ENCODE peak calls at places on chromosomes 6 and 20, in five cellular contexts. One of them, this sample, is unnamed.

GRCh38 chr6:143745160-143746133 is 67.7 kb downstream of the PHACTR2 start:
- DNase-seq in CD4-positive, alpha-beta T cell: no peak
- DNase-seq in left lung: peak; percentile 65
- DNase-seq in PC-3: peak; percentile 48
- DNase-seq in fibroblast of the aortic adventitia: peak; percentile 67
- DNase-seq in this sample: peak; percentile 69

GRCh38 chr6:20197251-20197650 is 15.0 kb downstream of the MBOAT1 start:
- DNase-seq in left lung: no peak
- DNase-seq in PC-3: no peak
- DNase-seq in CD4-positive, alpha-beta T cell: no peak
- DNase-seq in fibroblast of the aortic adventitia: no peak
- DNase-seq in this sample: no peak

GRCh38 chr6:109759098-109759855 is 68.2 kb downstream of the FIG4 start:
- DNase-seq in PC-3: no peak
- DNase-seq in left lung: no peak
- DNase-seq in CD4-positive, alpha-beta T cell: no peak
- DNase-seq in fibroblast of the aortic adventitia: no peak
- DNase-seq in this sample: no peak

GRCh38 chr20:33072362-33072761 is 7.1 kb upstream of the BPIFB4 start:
- DNase-seq in left lung: no peak
- DNase-seq in CD4-positive, alpha-beta T cell: no peak
- DNase-seq in fibroblast of the aortic adventitia: no peak
- DNase-seq in PC-3: no peak
- DNase-seq in this sample: no peak

GRCh38 chr6:139776051-139776450 is 401.6 kb upstream of the CITED2 start:
- DNase-seq in fibroblast of the aortic adventitia: no peak
- DNase-seq in left lung: no peak
- DNase-seq in CD4-positive, alpha-beta T cell: no peak
- DNase-seq in PC-3: no peak
- DNase-seq in this sample: no peak

GRCh38 chr20:48795732-48796131 is 32.1 kb downstream of the PREX1 start:
- DNase-seq in left lung: no peak
- DNase-seq in PC-3: no peak
- DNase-seq in CD4-positive, alpha-beta T cell: no peak
- DNase-seq in fibroblast of the aortic adventitia: peak; percentile 25
- DNase-seq in this sample: no peak

GRCh38 chr6:130779658-130780033 is 47.6 kb upstream of the SMLR1 start:
- DNase-seq in CD4-positive, alpha-beta T cell: no peak
- DNase-seq in fibroblast of the aortic adventitia: peak; percentile 64
- DNase-seq in PC-3: no peak
- DNase-seq in left lung: no peak
- DNase-seq in this sample: no peak

GRCh38 chr6:36350681-36351091 is 14.0 kb upstream of the BNIP5 start:
- DNase-seq in left lung: peak; percentile 59
- DNase-seq in fibroblast of the aortic adventitia: peak; percentile 98
- DNase-seq in CD4-positive, alpha-beta T cell: no peak
- DNase-seq in PC-3: no peak
- DNase-seq in this sample: no peak

GRCh38 chr6:40894962-40895799 is 143.8 kb downstream of the UNC5CL start:
- DNase-seq in PC-3: peak; percentile 74
- DNase-seq in fibroblast of the aortic adventitia: peak; percentile 44
- DNase-seq in left lung: peak; percentile 53
- DNase-seq in CD4-positive, alpha-beta T cell: no peak
- DNase-seq in this sample: peak; percentile 56

GRCh38 chr6:73631849-73632248 is 21.9 kb downstream of the SLC17A5 start:
- DNase-seq in fibroblast of the aortic adventitia: no peak
- DNase-seq in left lung: no peak
- DNase-seq in PC-3: peak; percentile 10
- DNase-seq in CD4-positive, alpha-beta T cell: no peak
- DNase-seq in this sample: no peak

GRCh38 chr20:5354871-5355270 is 38.1 kb upstream of the PROKR2 start:
- DNase-seq in fibroblast of the aortic adventitia: no peak
- DNase-seq in left lung: no peak
- DNase-seq in PC-3: no peak
- DNase-seq in CD4-positive, alpha-beta T cell: no peak
- DNase-seq in this sample: no peak

GRCh38 chr6:32668226-32668747 is 1.8 kb upstream of the HLA-DQB1 start:
- DNase-seq in PC-3: peak; percentile 74
- DNase-seq in left lung: peak; percentile 60
- DNase-seq in fibroblast of the aortic adventitia: peak; percentile 6
- DNase-seq in CD4-positive, alpha-beta T cell: peak; percentile 37
- DNase-seq in this sample: peak; percentile 41

GRCh38 chr20:24102749-24103148 is 114.2 kb upstream of the GGTLC1 start:
- DNase-seq in PC-3: peak; percentile 76
- DNase-seq in fibroblast of the aortic adventitia: peak; percentile 46
- DNase-seq in left lung: no peak
- DNase-seq in CD4-positive, alpha-beta T cell: no peak
- DNase-seq in this sample: no peak

GRCh38 chr6:24901698-24902328 is 33.9 kb downstream of the RIPOR2 start:
- DNase-seq in PC-3: no peak
- DNase-seq in left lung: no peak
- DNase-seq in CD4-positive, alpha-beta T cell: no peak
- DNase-seq in fibroblast of the aortic adventitia: no peak
- DNase-seq in this sample: no peak

GRCh38 chr6:37628611-37629320 is 68.9 kb downstream of the MDGA1 start:
- DNase-seq in left lung: no peak
- DNase-seq in PC-3: peak; percentile 15
- DNase-seq in CD4-positive, alpha-beta T cell: no peak
- DNase-seq in fibroblast of the aortic adventitia: peak; percentile 60
- DNase-seq in this sample: no peak

GRCh38 chr6:158780963-158781691 is 38.0 kb downstream of the EZR start:
- DNase-seq in PC-3: peak; percentile 83
- DNase-seq in left lung: peak; percentile 59
- DNase-seq in CD4-positive, alpha-beta T cell: no peak
- DNase-seq in fibroblast of the aortic adventitia: no peak
- DNase-seq in this sample: peak; percentile 44

GRCh38 chr20:54208492-54209044 is 681 bp downstream of the PFDN4 start:
- DNase-seq in fibroblast of the aortic adventitia: peak; percentile 55
- DNase-seq in CD4-positive, alpha-beta T cell: no peak
- DNase-seq in left lung: no peak
- DNase-seq in PC-3: peak; percentile 59
- DNase-seq in this sample: no peak

GRCh38 chr6:11067348-11067747 is 23.2 kb upstream of the ELOVL2 start:
- DNase-seq in left lung: no peak
- DNase-seq in CD4-positive, alpha-beta T cell: no peak
- DNase-seq in fibroblast of the aortic adventitia: no peak
- DNase-seq in PC-3: no peak
- DNase-seq in this sample: no peak

GRCh38 chr20:54433653-54434052 is 41.7 kb upstream of the DOK5 start:
- DNase-seq in PC-3: no peak
- DNase-seq in CD4-positive, alpha-beta T cell: no peak
- DNase-seq in left lung: peak; percentile 60
- DNase-seq in fibroblast of the aortic adventitia: no peak
- DNase-seq in this sample: no peak

GRCh38 chr6:29527564-29527963 is 32.0 kb downstream of the UBD start:
- DNase-seq in fibroblast of the aortic adventitia: no peak
- DNase-seq in left lung: no peak
- DNase-seq in CD4-positive, alpha-beta T cell: no peak
- DNase-seq in PC-3: no peak
- DNase-seq in this sample: no peak

GRCh38 chr20:60921021-60921622 is 330.9 kb upstream of the CDH4 start:
- DNase-seq in CD4-positive, alpha-beta T cell: no peak
- DNase-seq in fibroblast of the aortic adventitia: no peak
- DNase-seq in PC-3: no peak
- DNase-seq in left lung: no peak
- DNase-seq in this sample: peak; percentile 46

DNA sequence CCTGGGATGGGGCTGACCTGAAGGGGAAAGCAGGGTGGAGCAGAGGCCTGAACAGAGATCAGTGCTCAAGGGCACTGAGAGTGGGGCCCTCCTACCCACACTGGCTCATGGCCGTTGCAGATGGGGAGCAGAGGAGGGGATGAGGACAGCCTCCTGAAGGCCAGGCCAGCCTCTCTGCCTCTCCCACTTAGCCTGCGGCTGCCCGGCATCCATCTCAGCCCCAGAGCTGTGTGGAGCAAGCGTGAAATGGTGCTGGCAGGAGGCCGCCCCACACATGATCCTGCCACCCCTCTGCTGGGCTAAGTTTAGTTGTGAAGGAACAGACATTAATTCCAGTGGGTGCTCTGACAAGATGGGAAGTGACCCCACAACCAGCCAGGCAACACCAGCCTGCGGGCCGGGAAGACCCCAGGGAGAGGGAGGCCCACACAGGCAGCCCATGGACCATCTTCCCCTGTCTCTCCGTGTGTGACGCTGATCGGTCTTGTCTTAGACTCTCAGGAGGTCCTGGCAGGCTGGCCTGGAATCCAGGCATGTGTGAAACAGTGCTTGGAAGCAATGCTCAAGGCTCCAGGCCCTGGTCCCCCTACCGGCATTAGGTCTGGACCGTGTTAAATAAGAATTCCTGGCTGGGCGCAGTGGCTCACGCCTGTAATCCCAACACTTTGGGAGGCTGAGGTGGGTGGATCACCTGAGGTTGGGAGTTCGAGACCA is 13.3 kb downstream of the IP6K3 start:
- DNase-seq in CD4-positive, alpha-beta T cell: no peak
- DNase-seq in PC-3: no peak
- DNase-seq in left lung: no peak
- DNase-seq in fibroblast of the aortic adventitia: no peak
- DNase-seq in this sample: no peak
- TF ChIP-seq CTCF in CD4-positive, alpha-beta T cell: no peak
- TF ChIP-seq CTCF in PC-3: no peak
- TF ChIP-seq CTCF in left lung: no peak
- TF ChIP-seq CTCF in fibroblast of the aortic adventitia: no peak
- TF ChIP-seq CTCF in this sample: no peak

GRCh38 chr20:47701612-47702011 is 83.7 kb downstream of the SULF2 start:
- DNase-seq in fibroblast of the aortic adventitia: no peak
- DNase-seq in PC-3: no peak
- DNase-seq in CD4-positive, alpha-beta T cell: no peak
- DNase-seq in left lung: no peak
- DNase-seq in this sample: no peak

GRCh38 chr20:47703748-47704147 is 81.5 kb downstream of the SULF2 start:
- DNase-seq in CD4-positive, alpha-beta T cell: no peak
- DNase-seq in PC-3: no peak
- DNase-seq in left lung: no peak
- DNase-seq in fibroblast of the aortic adventitia: peak; percentile 19
- DNase-seq in this sample: no peak

GRCh38 chr20:47706345-47706744 is 78.9 kb downstream of the SULF2 start:
- DNase-seq in fibroblast of the aortic adventitia: no peak
- DNase-seq in left lung: no peak
- DNase-seq in PC-3: no peak
- DNase-seq in CD4-positive, alpha-beta T cell: no peak
- DNase-seq in this sample: no peak

GRCh38 chr20:47705497-47705856 is 79.8 kb downstream of the SULF2 start:
- DNase-seq in left lung: no peak
- DNase-seq in CD4-positive, alpha-beta T cell: no peak
- DNase-seq in fibroblast of the aortic adventitia: no peak
- DNase-seq in PC-3: no peak
- DNase-seq in this sample: no peak

DNA sequence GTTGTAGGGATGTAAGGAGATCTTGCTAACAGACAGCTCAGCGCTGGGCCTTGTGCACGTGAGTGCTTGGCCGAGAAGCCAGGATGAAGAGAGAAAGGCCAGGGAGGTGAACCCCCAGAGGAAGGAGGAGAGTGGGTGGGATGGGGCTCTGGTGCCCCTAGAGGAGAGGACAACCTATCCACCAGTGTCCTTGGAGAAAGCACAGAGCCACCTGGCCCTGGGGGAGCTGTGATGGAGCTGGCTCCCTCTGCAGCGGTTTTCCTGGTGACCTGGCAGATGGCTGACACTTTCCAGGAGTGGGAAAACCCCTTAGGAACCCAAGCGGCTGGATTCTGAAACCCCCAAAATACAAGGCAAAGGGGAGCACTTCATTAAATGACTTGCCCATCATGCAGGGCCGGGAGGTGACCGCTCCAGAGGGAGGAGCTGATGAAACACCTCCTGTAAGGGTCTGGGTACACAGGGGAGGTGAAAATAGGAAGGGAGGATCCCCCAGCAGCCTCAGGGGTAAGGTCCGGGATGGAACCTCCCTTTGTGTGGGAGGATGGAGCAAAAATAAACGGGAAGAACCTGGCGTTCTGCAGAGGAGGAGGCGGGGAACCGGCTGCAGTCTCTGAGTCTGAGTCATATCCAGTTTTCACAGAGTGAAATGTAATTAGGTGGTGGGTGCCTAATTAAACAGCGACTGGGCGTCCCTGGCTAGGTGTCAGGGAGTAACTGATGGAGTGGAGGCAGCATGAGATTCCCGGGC is 80.4 kb downstream of the SULF2 start:
- DNase-seq in PC-3: no peak
- DNase-seq in left lung: no peak
- DNase-seq in CD4-positive, alpha-beta T cell: no peak
- DNase-seq in fibroblast of the aortic adventitia: no peak
- DNase-seq in this sample: no peak
- TF ChIP-seq CTCF in PC-3: no peak
- TF ChIP-seq CTCF in left lung: no peak
- TF ChIP-seq CTCF in CD4-positive, alpha-beta T cell: no peak
- TF ChIP-seq CTCF in fibroblast of the aortic adventitia: no peak
- TF ChIP-seq CTCF in this sample: no peak

GRCh38 chr20:63007472-63007721 is 633 bp upstream of the BHLHE23 start:
- DNase-seq in left lung: no peak
- DNase-seq in CD4-positive, alpha-beta T cell: no peak
- DNase-seq in PC-3: no peak
- DNase-seq in fibroblast of the aortic adventitia: no peak
- DNase-seq in this sample: no peak

GRCh38 chr20:63007722-63008488 is 1.1 kb upstream of the BHLHE23 start:
- DNase-seq in PC-3: no peak
- DNase-seq in CD4-positive, alpha-beta T cell: no peak
- DNase-seq in left lung: no peak
- DNase-seq in fibroblast of the aortic adventitia: no peak
- DNase-seq in this sample: no peak

GRCh38 chr20:63005240-63005861 is 1.4 kb downstream of the BHLHE23 start:
- DNase-seq in PC-3: no peak
- DNase-seq in fibroblast of the aortic adventitia: no peak
- DNase-seq in CD4-positive, alpha-beta T cell: no peak
- DNase-seq in left lung: no peak
- DNase-seq in this sample: no peak

GRCh38 chr20:63005862-63006564 is 751 bp downstream of the BHLHE23 start:
- DNase-seq in fibroblast of the aortic adventitia: no peak
- DNase-seq in left lung: no peak
- DNase-seq in PC-3: no peak
- DNase-seq in CD4-positive, alpha-beta T cell: no peak
- DNase-seq in this sample: no peak

GRCh38 chr20:63006611-63007471 is at the start of gene BHLHE23:
- DNase-seq in fibroblast of the aortic adventitia: no peak
- DNase-seq in CD4-positive, alpha-beta T cell: no peak
- DNase-seq in left lung: no peak
- DNase-seq in PC-3: no peak
- DNase-seq in this sample: no peak
- TF ChIP-seq CTCF in fibroblast of the aortic adventitia: no peak
- TF ChIP-seq CTCF in CD4-positive, alpha-beta T cell: no peak
- TF ChIP-seq CTCF in left lung: no peak
- TF ChIP-seq CTCF in PC-3: no peak
- TF ChIP-seq CTCF in this sample: no peak

GRCh38 chr20:34302312-34302722 is 838 bp downstream of the AHCY start:
- DNase-seq in left lung: no peak
- DNase-seq in fibroblast of the aortic adventitia: peak; percentile 45
- DNase-seq in PC-3: peak; percentile 26
- DNase-seq in CD4-positive, alpha-beta T cell: no peak
- DNase-seq in this sample: no peak
- TF ChIP-seq CTCF in left lung: no peak
- TF ChIP-seq CTCF in fibroblast of the aortic adventitia: peak; percentile 16
- TF ChIP-seq CTCF in PC-3: no peak
- TF ChIP-seq CTCF in CD4-positive, alpha-beta T cell: no peak
- TF ChIP-seq CTCF in this sample: no peak

DNA sequence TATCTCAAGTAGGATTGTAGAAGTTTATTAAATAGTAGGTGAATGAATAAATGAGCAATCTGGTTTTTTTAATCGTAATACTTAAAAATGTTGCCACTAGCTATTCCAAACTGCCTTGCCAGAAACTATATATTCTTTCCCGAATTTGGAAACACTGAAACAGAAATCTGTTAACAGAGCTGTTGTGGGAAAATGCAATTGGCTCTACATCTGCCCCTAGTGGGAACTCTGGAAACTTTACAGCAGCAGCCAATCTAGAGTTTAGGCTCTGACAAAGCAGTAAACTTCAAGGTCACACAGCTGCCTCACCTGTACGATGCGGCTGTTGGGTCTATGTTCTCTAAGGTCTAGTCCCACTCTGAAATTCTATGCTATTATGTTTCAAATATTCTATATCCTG is 41.7 kb downstream of the SYNE1 start:
- DNase-seq in fibroblast of the aortic adventitia: peak; percentile 37
- DNase-seq in PC-3: peak; percentile 23
- DNase-seq in left lung: no peak
- DNase-seq in CD4-positive, alpha-beta T cell: no peak
- DNase-seq in this sample: no peak
- TF ChIP-seq CTCF in fibroblast of the aortic adventitia: peak; percentile 78
- TF ChIP-seq CTCF in PC-3: peak; percentile 59
- TF ChIP-seq CTCF in left lung: peak; percentile 26
- TF ChIP-seq CTCF in CD4-positive, alpha-beta T cell: no peak
- TF ChIP-seq CTCF in this sample: peak; percentile 18